ENCODE peak calls at places on chromosome 7, in five cellular contexts. Q is Peyer's patch, O is stomach, U is hepatocyte, F is A549. G is an unnamed sample.

GRCh38 chr7:18491871-18492270 is 3.7 kb upstream of the HDAC9 start:
- DNase-seq in F (no peak), Q (no peak), O (no peak), U (no peak), G (no peak)

GRCh38 chr7:72415586-72415985 is 3.4 kb upstream of the CALN1 start:
- DNase-seq in O (no peak), F (no peak), U (no peak), Q (no peak), G (no peak)

GRCh38 chr7:151088856-151089699 is 2.8 kb downstream of the AGAP3 start:
- DNase-seq in U (peak; percentile 74), F (no peak), Q (no peak), O (peak; percentile 62), G (no peak)

GRCh38 chr7:127250312-127251047 is 2.3 kb downstream of the GRM8 start:
- DNase-seq in Q (no peak), O (no peak), F (no peak), U (no peak), G (peak; percentile 8)

GRCh38 chr7:43509906-43510305 is 73.0 kb upstream of the STK17A start:
- DNase-seq in U (no peak), F (no peak), O (no peak), Q (no peak), G (no peak)

GRCh38 chr7:29243777-29244655 is 49.4 kb downstream of the CHN2 start:
- DNase-seq in F (no peak), U (no peak), Q (no peak), O (no peak), G (peak; percentile 58)

GRCh38 chr7:138170298-138170697 is 94.0 kb downstream of the AKR1D1 start:
- DNase-seq in O (no peak), Q (no peak), F (no peak), U (no peak), G (no peak)

GRCh38 chr7:80918909-80919721 is at the start of gene SEMA3C:
- DNase-seq in O (peak; percentile 94), F (peak; percentile 70), U (peak; percentile 96), Q (peak; percentile 92), G (no peak)

GRCh38 chr7:32378991-32379390 is 111.2 kb downstream of the LSM5 start:
- DNase-seq in O (no peak), Q (no peak), F (no peak), U (no peak), G (no peak)

GRCh38 chr7:73715648-73716317 is 3.7 kb downstream of the STX1A start:
- DNase-seq in Q (no peak), F (peak; percentile 99), O (peak; percentile 52), U (peak; percentile 95), G (no peak)

GRCh38 chr7:18607025-18607424 is 111.5 kb downstream of the HDAC9 start:
- DNase-seq in Q (no peak), O (no peak), U (no peak), F (no peak), G (no peak)

GRCh38 chr7:25179771-25180591 is 48.3 kb downstream of the NPVF start:
- DNase-seq in U (peak; percentile 94), F (peak; percentile 88), Q (peak; percentile 96), O (peak; percentile 97), G (peak; percentile 93)

GRCh38 chr7:25179325-25179724 is 49.0 kb downstream of the NPVF start:
- DNase-seq in O (no peak), F (peak; percentile 4), U (no peak), Q (no peak), G (no peak)

GRCh38 chr7:25181537-25181936 is 46.7 kb downstream of the NPVF start:
- DNase-seq in F (no peak), U (no peak), O (no peak), Q (no peak), G (no peak)

GRCh38 chr7:25180592-25180923 is 47.7 kb downstream of the NPVF start:
- DNase-seq in U (no peak), O (no peak), Q (no peak), F (peak; percentile 15), G (no peak)

DNA sequence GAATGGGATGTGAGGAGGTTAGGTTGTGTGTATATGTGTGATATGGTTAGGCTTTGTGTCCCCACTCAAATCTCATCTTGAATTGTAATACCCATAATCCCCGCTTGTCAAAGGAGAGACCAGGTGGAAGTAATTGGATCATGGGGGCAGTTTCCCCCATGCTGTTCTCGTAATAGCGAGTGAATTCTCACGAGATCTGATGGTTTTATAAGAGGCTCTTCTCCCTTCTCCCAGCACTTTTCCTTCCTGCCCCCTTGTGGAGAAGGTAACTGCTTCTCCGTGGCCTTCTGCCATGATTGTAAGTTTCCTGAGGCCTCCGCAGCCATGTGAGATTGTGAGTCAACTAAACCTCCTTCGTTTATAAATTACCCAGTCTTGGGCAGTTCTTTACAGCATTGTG is 47.3 kb downstream of the NPVF start:
- DNase-seq in U (no peak), O (no peak), Q (no peak), F (no peak), G (no peak)
- H3K4me3 ChIP-seq in U (no peak overlapping the region), O (peak overlapping the region; percentile 59), Q (no peak overlapping the region), F (peak overlapping the region; percentile 80), G (peak overlapping the region; percentile 71)

GRCh38 chr7:139739863-139740597 is 37.8 kb downstream of the HIPK2 start:
- DNase-seq in U (no peak), O (peak; percentile 72), F (no peak), Q (peak; percentile 63), G (no peak)

GRCh38 chr7:139738772-139739171 is 39.0 kb downstream of the HIPK2 start:
- DNase-seq in O (no peak), F (no peak), U (no peak), Q (no peak), G (no peak)

GRCh38 chr7:139737221-139738100 is 40.3 kb downstream of the HIPK2 start:
- DNase-seq in O (no peak), U (no peak), Q (no peak), F (no peak), G (peak; percentile 20)

GRCh38 chr7:139735912-139736595 is 41.7 kb downstream of the HIPK2 start:
- DNase-seq in U (no peak), O (no peak), F (no peak), Q (no peak), G (no peak)

DNA sequence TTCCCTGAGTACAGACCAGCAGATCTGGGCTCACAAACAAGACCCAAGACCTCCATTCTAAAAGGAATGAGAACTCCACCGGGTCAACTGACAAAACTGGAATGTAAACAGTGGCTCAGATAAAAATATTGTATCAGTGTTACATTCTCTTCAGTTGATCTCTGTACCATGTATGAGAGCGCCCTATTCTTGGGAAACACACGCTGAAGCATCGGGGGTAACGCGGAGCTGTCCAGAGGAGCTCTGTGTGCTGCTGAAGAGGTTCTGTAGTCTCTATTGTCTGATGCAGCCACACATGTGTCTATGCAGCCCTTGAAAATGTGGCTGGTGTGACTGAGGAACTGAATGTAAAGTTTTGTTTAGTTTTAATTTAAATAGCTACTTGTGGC is 39.7 kb downstream of the HIPK2 start:
- DNase-seq in O (no peak), Q (no peak), F (no peak), U (peak; percentile 33), G (no peak)
- H3K27ac ChIP-seq in O (peak overlapping the region; percentile 55), Q (peak overlapping the region; percentile 32), F (peak overlapping the region; percentile 52), U (peak overlapping the region; percentile 64), G (no peak overlapping the region)

DNA sequence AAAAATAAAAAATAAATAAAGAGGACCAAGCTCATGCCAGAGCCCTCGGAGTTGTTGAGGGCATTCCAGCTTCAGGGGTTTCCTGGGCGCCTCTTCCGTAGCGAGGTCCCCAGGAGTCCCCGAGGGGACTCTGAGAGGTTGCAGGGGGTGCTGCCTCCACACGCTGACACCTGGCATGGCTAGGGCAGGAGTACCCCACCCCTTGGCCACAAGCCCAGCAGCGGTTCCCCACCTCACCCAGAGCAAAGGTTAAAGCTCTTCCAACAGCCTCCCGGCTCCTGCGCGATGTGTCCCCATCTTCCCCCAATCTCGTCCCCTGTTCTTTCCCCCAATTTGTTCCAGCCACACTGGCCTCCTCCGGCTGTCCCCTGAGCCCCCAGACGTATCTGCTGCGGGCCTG is 4.5 kb downstream of the AMZ1 start:
- DNase-seq in U (no peak), F (no peak), O (no peak), Q (no peak), G (no peak)
- H3K4me1 ChIP-seq in U (peaks cover 4% of the 10 kb centered on the region), F (peaks cover 4% of the 10 kb centered on the region), O (peaks cover 17% of the 10 kb centered on the region), Q (peaks cover 18% of the 10 kb centered on the region), G (peaks cover 6% of the 10 kb centered on the region)

GRCh38 chr7:87935373-87935706 is 1.3 kb downstream of the ADAM22 start:
- DNase-seq in F (no peak), O (no peak), U (no peak), Q (no peak), G (no peak)
- H3K4me3 ChIP-seq in F (peak overlapping the region; percentile 66), O (peak overlapping the region; percentile 83), U (peak overlapping the region; percentile 81), Q (peak overlapping the region; percentile 69), G (peak overlapping the region; percentile 17)

G was measured in CD4-positive, alpha-beta memory T cell.